ENCODE peak calls at places on chromosomes 2 and 18, in five cellular contexts. T is tibial artery, N is cardiac muscle cell, I is fibroblast of lung, W is heart right ventricle. K is an unnamed sample.

GRCh38 chr2:241759091-241759807 is 17.4 kb upstream of the GAL3ST2 start:
- DNase-seq in W (no peak), I (no peak), N (no peak), T (no peak), K (no peak)

GRCh38 chr2:130957920-130958319 is 121.2 kb downstream of the ARHGEF4 start:
- DNase-seq in T (no peak), N (no peak), I (no peak), W (no peak), K (no peak)

GRCh38 chr18:57780318-57781127 is 22.6 kb downstream of the ATP8B1 start:
- DNase-seq in W (peak), T (no peak), N (no peak), I (peak), K (no peak)

GRCh38 chr2:140359056-140359771 is 1579.0 kb upstream of the NXPH2 start:
- DNase-seq in I (peak), T (no peak), N (no peak), W (no peak), K (no peak)

GRCh38 chr2:173821451-173821850 is 143.7 kb downstream of the SP3 start:
- DNase-seq in I (no peak), W (no peak), N (no peak), T (no peak), K (no peak)

GRCh38 chr2:231380307-231380706 is 15.2 kb upstream of the B3GNT7 start:
- DNase-seq in W (no peak), N (no peak), T (no peak), I (no peak), K (no peak)

GRCh38 chr2:226489765-226490164 is 309.9 kb downstream of the IRS1 start:
- DNase-seq in I (peak), N (no peak), W (no peak), T (no peak), K (peak)

GRCh38 chr2:230684222-230685164 is 28.1 kb upstream of the CAB39 start:
- DNase-seq in I (no peak), T (no peak), N (no peak), W (no peak), K (peak)

GRCh38 chr18:76875390-76876330 is 53.3 kb downstream of the ZNF236 start:
- DNase-seq in W (peak), N (peak), I (peak), T (no peak), K (no peak)

GRCh38 chr2:191350826-191351225 is 105.6 kb downstream of the MYO1B start:
- DNase-seq in N (no peak), T (no peak), I (no peak), W (no peak), K (no peak)

GRCh38 chr2:205769494-205769848 is 87.2 kb downstream of the NRP2 start:
- DNase-seq in N (no peak), T (no peak), W (no peak), I (peak), K (peak)

GRCh38 chr2:67054725-67055124 is 342.4 kb upstream of the ETAA1 start:
- DNase-seq in W (no peak), N (no peak), T (no peak), I (no peak), K (no peak)

GRCh38 chr2:64650722-64651338 is 2.9 kb downstream of the SERTAD2 start:
- DNase-seq in T (no peak), I (no peak), W (no peak), N (no peak), K (no peak)

GRCh38 chr18:24605454-24605853 is 145.0 kb downstream of the HRH4 start:
- DNase-seq in I (no peak), W (no peak), T (no peak), N (no peak), K (no peak)

GRCh38 chr2:199160677-199161465 is 296.9 kb downstream of the SATB2 start:
- DNase-seq in N (no peak), T (no peak), I (peak), W (no peak), K (peak)

GRCh38 chr2:215441560-215442391 is 5.9 kb upstream of the FN1 start:
- DNase-seq in W (no peak), T (no peak), I (no peak), N (no peak), K (peak)

GRCh38 chr18:48842259-48843061 is 108.3 kb downstream of the SMAD7 start:
- DNase-seq in I (no peak), N (peak), W (peak), T (no peak), K (no peak)

GRCh38 chr18:23166863-23167531 is 31.7 kb downstream of the CABLES1 start:
- DNase-seq in I (no peak), W (peak), T (no peak), N (no peak), K (no peak)

GRCh38 chr18:23172981-23173380 is 37.7 kb downstream of the CABLES1 start:
- DNase-seq in N (no peak), T (no peak), W (no peak), I (no peak), K (no peak)

GRCh38 chr18:23170137-23170536 is 34.9 kb downstream of the CABLES1 start:
- DNase-seq in T (no peak), I (no peak), W (no peak), N (no peak), K (no peak)

GRCh38 chr18:23171581-23172156 is 36.4 kb downstream of the CABLES1 start:
- DNase-seq in T (no peak), N (no peak), I (no peak), W (no peak), K (no peak)

GRCh38 chr18:23169683-23170082 is 34.4 kb downstream of the CABLES1 start:
- DNase-seq in N (no peak), W (no peak), T (no peak), I (no peak), K (no peak)
- H3K27ac ChIP-seq in N (no peak), W (no peak), T (no peak), I (no peak), K (no peak)

GRCh38 chr2:217977840-217978535 is 24.8 kb downstream of the TNS1 start:
- DNase-seq in W (no peak), T (peak), I (no peak), N (no peak), K (no peak)

GRCh38 chr2:217979151-217979811 is 23.5 kb downstream of the TNS1 start:
- DNase-seq in N (no peak), T (peak), W (no peak), I (peak), K (no peak)

GRCh38 chr2:217980591-217980990 is 22.2 kb downstream of the TNS1 start:
- DNase-seq in N (no peak), I (no peak), W (no peak), T (peak), K (no peak)

GRCh38 chr2:217980036-217980435 is 22.8 kb downstream of the TNS1 start:
- DNase-seq in N (no peak), T (peak), W (no peak), I (no peak), K (no peak)

GRCh38 chr2:217978536-217979150 is 24.2 kb downstream of the TNS1 start:
- DNase-seq in I (peak), T (peak), N (peak), W (no peak), K (no peak)
- H3K27ac ChIP-seq in I (no peak), T (peak), N (no peak), W (peak), K (no peak)

DNA sequence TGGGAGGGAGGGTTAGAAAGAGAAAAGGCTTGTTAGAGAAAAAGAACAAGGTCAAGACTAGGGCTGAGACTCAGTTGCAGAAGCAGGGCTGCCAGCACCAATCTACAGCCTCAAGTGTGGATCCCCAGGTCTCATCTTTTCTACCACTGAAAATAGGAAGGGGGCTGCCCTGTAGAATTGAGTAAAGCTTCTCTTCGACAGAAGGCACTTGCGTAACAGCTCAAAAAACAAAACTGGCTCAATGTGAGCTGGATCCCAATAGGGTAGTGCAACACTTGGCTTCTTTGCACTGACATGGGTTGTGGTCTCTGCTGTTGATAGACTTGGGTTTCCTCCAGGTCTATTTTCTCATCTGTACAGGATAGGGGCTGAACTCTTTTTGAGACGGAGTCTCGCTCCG is 1.8 kb upstream of the MPV17 start:
- DNase-seq in I (no peak), N (no peak), W (no peak), T (no peak), K (no peak)
- H3K27ac ChIP-seq in I (no peak), N (no peak), W (peak), T (no peak), K (no peak)

GRCh38 chr18:3059272-3059671 is 46.3 kb upstream of the LPIN2 start:
- DNase-seq in W (no peak), T (no peak), I (no peak), N (no peak), K (no peak)

GRCh38 chr18:3061581-3062416 is 48.9 kb upstream of the LPIN2 start:
- DNase-seq in N (no peak), W (no peak), T (no peak), I (no peak), K (no peak)

GRCh38 chr18:3058328-3059191 is 45.6 kb upstream of the LPIN2 start:
- DNase-seq in T (no peak), N (no peak), I (no peak), W (no peak), K (no peak)

GRCh38 chr18:3062798-3063563 is 50.0 kb upstream of the LPIN2 start:
- DNase-seq in N (peak), T (peak), I (peak), W (peak), K (no peak)

GRCh38 chr18:3060667-3061580 is 48.0 kb upstream of the LPIN2 start:
- DNase-seq in N (no peak), W (no peak), T (no peak), I (no peak), K (no peak)
- H3K27ac ChIP-seq in N (no peak), W (peak), T (no peak), I (no peak), K (no peak)

GRCh38 chr2:54577035-54577434 is 120.9 kb downstream of the SPTBN1 start:
- DNase-seq in N (no peak), I (no peak), W (peak), T (no peak), K (no peak)

GRCh38 chr2:54579682-54580349 is 123.7 kb downstream of the SPTBN1 start:
- DNase-seq in T (no peak), W (no peak), N (no peak), I (no peak), K (no peak)

GRCh38 chr2:54579061-54579681 is 123.0 kb downstream of the SPTBN1 start:
- DNase-seq in N (no peak), W (no peak), I (no peak), T (no peak), K (no peak)

GRCh38 chr2:54578668-54579045 is 122.5 kb downstream of the SPTBN1 start:
- DNase-seq in I (no peak), N (no peak), T (no peak), W (no peak), K (no peak)

GRCh38 chr2:54577944-54578667 is 122.0 kb downstream of the SPTBN1 start:
- DNase-seq in N (no peak), W (no peak), T (no peak), I (no peak), K (no peak)
- H3K27ac ChIP-seq in N (peak), W (peak), T (no peak), I (no peak), K (peak)

GRCh38 chr2:60958800-60959199 is 58.7 kb upstream of the PEX13 start:
- DNase-seq in N (no peak), T (no peak), I (no peak), W (no peak), K (peak)

GRCh38 chr2:60959501-60959900 is 58.0 kb upstream of the PEX13 start:
- DNase-seq in T (no peak), I (no peak), N (no peak), W (no peak), K (no peak)

GRCh38 chr2:60958361-60958760 is 59.2 kb upstream of the PEX13 start:
- DNase-seq in N (no peak), T (no peak), W (no peak), I (no peak), K (no peak)

GRCh38 chr2:60957643-60958042 is 59.9 kb upstream of the PEX13 start:
- DNase-seq in W (no peak), N (no peak), T (no peak), I (no peak), K (peak)

DNA sequence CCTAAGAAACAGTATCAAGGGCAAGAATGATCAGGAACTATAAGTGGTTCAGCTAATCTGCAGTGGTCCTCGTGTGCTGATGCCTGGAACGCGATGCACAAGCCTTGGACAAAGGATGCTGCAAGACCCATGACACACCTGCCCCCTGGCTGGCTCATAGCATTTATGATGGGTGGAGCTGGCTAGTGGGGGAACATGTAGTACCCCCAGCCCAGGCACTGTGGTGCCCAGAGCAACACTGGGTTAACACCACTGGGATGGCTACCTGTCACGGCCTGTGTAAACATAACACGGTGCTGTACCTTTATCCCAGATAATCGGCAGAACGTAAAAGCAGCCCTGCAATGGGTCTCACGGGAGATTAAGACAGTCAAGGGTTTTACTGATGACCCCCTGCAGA is 60.3 kb upstream of the PEX13 start:
- DNase-seq in T (no peak), I (no peak), N (no peak), W (no peak), K (no peak)
- H3K27ac ChIP-seq in T (no peak), I (no peak), N (no peak), W (no peak), K (peak)

GRCh38 chr2:234453216-234453615 is 43.7 kb downstream of the ARL4C start:
- DNase-seq in W (no peak), N (no peak), I (no peak), T (no peak), K (peak)
- H3K27ac ChIP-seq in W (no peak), N (no peak), I (peak), T (no peak), K (no peak)

DNA sequence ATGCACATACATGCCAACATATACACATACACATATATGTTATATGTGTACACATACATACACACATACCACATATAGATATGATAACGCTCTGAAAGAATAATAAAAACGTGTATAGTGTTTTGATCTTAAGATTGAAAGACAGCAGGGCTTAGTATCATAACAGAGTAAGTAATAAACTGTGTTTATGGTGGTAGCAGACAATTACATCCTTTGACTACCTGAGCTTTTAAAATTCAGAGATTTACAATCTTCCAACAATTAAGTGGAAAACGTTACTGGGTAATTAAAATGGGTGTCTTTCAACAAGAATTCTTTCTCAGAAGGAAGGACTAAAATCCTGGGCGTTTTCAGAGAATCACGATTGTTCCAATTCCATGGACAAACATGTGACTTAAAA is 552.4 kb downstream of the EPHA4 start:
- DNase-seq in N (no peak), T (no peak), W (no peak), I (no peak), K (no peak)
- H3K27ac ChIP-seq in N (no peak), T (no peak), W (no peak), I (no peak), K (no peak)

DNA sequence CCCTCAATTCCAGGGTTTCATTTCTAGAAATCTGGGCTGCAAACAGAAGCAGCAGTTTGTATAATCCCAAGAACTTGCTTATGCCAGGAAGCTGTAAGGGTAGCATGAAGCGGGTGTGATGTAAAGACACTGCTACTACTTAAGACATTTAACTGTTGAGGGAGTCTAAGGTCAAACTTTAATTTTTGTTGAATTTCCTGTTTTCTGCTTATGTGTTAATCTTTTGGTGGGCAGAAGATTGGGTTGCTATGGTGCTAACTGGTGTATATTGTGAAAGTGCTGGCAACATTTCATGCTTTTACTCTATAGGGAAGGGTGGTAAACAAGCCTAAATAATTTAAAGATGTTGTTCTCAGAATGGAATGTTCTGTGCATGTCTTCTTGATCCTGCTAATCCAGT is 2.7 kb downstream of the NCOA1 start:
- DNase-seq in W (no peak), N (no peak), T (no peak), I (peak), K (no peak)
- H3K27ac ChIP-seq in W (peak), N (no peak), T (no peak), I (no peak), K (no peak)

DNA sequence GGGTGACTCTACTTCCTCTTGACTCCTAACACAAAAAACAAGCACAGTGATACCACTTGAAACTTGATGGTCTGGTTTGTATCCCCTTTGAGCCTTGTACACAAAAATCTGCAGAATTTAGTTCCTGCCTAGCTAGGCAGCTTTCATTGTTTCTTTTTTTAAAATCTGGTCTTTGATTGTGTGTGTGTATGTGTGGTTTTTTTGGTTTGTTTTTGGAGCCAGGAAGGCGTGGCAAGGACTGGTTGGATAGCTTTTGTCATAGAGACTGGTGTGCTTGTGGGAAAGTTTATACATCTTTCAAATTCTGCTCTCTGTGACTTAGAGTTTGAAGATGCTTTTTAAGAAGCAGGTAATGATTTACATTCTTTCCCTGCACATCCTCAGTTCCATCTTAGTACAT is 127.4 kb downstream of the TANC1 start:
- DNase-seq in I (no peak), N (no peak), W (no peak), T (no peak), K (peak)
- H3K27ac ChIP-seq in I (no peak), N (no peak), W (peak), T (peak), K (peak)